ENCODE peak calls at places on chromosome 5, in five cellular contexts. C is A549, X is GM12878, O is HCT116, W is K562. T is an unnamed sample.

GRCh38 chr5:176626876-176627236 is 3.5 kb downstream of the SNCB start:
- DNase-seq in C (no peak), X (no peak), O (no peak), W (no peak), T (no peak)

GRCh38 chr5:36502608-36503007 is 103.8 kb upstream of the SLC1A3 start:
- DNase-seq in C (no peak), X (no peak), O (no peak), W (no peak), T (no peak)

GRCh38 chr5:87195616-87196015 is 72.1 kb upstream of the RASA1 start:
- DNase-seq in C (no peak), X (no peak), O (no peak), W (no peak), T (peak)

GRCh38 chr5:173781826-173782670 is 106.1 kb upstream of the CPEB4 start:
- DNase-seq in C (peak), X (peak), O (no peak), W (peak), T (peak)

GRCh38 chr5:111551569-111552275 is 39.4 kb upstream of the STARD4 start:
- DNase-seq in C (no peak), X (no peak), O (no peak), W (no peak), T (peak)

GRCh38 chr5:23466401-23466886 is 41.0 kb upstream of the PRDM9 start:
- DNase-seq in C (peak), X (no peak), O (no peak), W (no peak), T (no peak)

GRCh38 chr5:65774346-65774745 is 52.3 kb downstream of the NLN start:
- DNase-seq in C (no peak), X (no peak), O (no peak), W (no peak), T (no peak)

GRCh38 chr5:31866166-31866565 is 227.2 kb downstream of the PDZD2 start:
- DNase-seq in C (no peak), X (no peak), O (no peak), W (no peak), T (no peak)

GRCh38 chr5:59319286-59319685 is 574.2 kb downstream of the PDE4D start:
- DNase-seq in C (no peak), X (no peak), O (no peak), W (no peak), T (peak)

GRCh38 chr5:9269024-9269423 is 276.9 kb downstream of the SEMA5A start:
- DNase-seq in C (no peak), X (no peak), O (no peak), W (no peak), T (no peak)

DNA sequence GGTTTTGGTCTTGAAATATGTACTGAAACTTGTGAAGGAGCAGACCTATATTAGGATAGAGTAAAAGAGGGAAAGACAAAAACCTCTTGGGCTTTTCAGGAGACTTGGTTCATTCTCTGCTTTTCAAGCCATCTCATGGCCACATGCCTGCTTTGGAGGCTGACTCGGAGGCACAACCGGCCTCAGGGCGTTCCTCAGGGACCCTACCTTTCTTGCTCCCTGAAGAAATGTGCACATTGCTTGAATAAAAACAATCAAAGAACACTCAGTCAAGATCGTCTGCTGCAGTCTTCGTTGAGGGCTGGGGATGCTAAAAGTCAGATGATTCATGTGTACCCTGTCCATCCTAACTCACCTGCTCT is 994 bp downstream of the IRGM start:
- DNase-seq in C (no peak), X (no peak), O (no peak), W (no peak), T (no peak)
- H3K27ac ChIP-seq in C (no peak), X (no peak), O (no peak), W (no peak), T (no peak)

GRCh38 chr5:81748556-81748955 is 2.3 kb downstream of the SSBP2 start:
- DNase-seq in C (no peak), X (no peak), O (no peak), W (no peak), T (peak)
- H3K4me3 ChIP-seq in C (no peak), X (peak), O (no peak), W (no peak), T (no peak)

DNA sequence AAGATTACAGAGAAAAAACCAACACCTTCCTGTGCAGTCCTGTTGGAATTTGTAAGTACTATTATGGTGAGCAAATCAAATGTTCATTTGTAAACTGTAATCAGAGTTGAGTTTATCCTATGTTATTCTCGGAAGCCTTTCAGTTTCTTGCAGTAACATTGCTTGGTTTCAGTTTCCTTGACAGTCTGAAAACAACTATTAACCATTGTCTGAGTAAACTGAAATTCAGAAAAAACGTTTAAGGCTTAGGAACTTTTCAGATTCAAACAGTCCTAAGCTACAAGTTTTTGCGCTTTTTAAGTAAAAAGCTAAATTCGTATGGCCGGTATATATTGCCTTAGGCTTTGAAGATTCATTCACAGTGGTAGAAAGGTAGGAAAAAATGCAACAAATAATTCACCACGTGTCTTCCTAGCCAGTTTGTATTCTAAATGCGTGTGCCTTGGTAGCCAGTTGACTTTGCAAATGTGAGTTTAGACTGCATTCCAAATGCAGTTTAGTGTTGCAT is 2.5 kb downstream of the GPBP1 start:
- DNase-seq in C (no peak), X (no peak), O (no peak), W (no peak), T (peak)
- TF ChIP-seq MAX in C (peak), X (no peak), O (no peak), W (no peak), T (peak)

DNA sequence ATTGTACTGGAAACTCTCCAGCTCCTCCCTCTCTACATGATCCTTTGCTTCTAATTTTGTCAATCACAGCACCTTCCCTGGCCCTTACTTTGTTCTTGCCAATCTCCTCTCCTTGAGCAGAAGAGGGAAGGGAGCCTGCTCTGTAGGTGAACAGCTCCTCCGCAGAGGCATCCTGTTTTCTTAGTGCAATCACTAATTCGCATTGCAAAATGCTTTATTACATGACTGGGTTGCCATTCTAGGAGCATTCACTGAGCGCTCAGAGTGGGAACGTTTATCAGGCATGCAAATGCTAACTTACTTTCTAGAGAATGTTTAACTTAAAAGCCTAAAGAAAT is 416 bp upstream of the SNX18 start:
- DNase-seq in C (no peak), X (no peak), O (no peak), W (no peak), T (no peak)
- H3K27ac ChIP-seq in C (peak), X (no peak), O (no peak), W (no peak), T (no peak)

DNA sequence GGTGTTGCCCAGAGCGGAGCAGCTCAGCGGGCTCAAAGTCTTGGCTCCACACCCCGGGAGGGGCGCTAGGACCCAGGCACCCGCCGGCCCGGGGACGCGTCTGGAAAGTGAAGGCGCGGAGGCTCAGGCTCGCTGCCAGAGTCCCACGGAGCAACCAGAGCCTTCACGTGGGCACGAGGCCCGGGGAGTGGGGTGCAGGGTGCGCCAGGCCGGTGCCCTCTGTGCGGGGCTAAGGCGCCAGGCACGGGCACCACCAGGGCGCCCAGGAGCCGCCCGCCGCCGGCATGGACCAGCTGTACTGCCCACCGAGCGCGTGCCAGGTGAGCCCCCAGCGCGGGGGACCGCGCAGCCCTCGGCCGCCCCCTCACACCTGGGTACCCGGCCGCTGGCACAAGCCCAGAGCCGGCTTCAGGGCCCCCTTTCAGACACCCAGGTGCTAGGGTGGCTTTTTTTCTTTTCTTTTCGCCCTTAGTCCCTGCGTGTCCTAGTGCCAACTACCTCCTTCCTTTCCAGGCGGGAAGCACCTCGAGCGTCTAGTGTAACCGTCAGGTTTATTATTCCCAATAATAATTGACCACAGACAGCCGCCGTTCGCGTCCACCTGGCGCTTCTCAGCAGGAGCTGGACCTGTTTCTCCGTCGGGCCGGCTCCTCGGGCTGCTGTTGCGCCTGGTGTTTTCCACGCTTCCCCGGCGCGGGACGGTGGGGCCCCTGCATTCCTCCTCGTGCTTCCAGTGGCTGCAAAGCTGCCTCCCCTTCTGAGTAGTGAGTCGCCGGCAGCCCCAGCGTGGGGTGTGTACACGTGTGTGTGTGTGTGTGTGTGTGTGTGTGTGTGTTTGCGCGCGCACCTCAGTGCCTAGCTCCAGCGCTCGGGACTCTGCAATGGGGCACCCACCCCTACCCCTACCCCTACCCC is 30.1 kb upstream of the PDE8B start:
- DNase-seq in C (no peak), X (no peak), O (no peak), W (no peak), T (no peak)
- H3K4me3 ChIP-seq in C (peak), X (no peak), O (no peak), W (no peak), T (no peak)

GRCh38 chr5:77333036-77333435 is 122.6 kb downstream of the PDE8B start:
- DNase-seq in C (no peak), X (no peak), O (no peak), W (no peak), T (no peak)

GRCh38 chr5:77326986-77327734 is 116.7 kb downstream of the PDE8B start:
- DNase-seq in C (no peak), X (no peak), O (no peak), W (no peak), T (no peak)

GRCh38 chr5:77326142-77326541 is 115.7 kb downstream of the PDE8B start:
- DNase-seq in C (no peak), X (no peak), O (no peak), W (no peak), T (no peak)

GRCh38 chr5:77329664-77330430 is 119.4 kb downstream of the PDE8B start:
- DNase-seq in C (no peak), X (no peak), O (no peak), W (no peak), T (no peak)

GRCh38 chr5:77328926-77329647 is 118.6 kb downstream of the PDE8B start:
- DNase-seq in C (no peak), X (no peak), O (no peak), W (no peak), T (no peak)
- TF ChIP-seq MAX in C (no peak), X (no peak), O (no peak), W (no peak), T (no peak)

GRCh38 chr5:143102414-143102813 is 301.1 kb downstream of the NR3C1 start:
- DNase-seq in C (no peak), X (no peak), O (no peak), W (no peak), T (no peak)
- H3K27ac ChIP-seq in C (no peak), X (peak), O (no peak), W (no peak), T (no peak)

GRCh38 chr5:62343428-62343827 is 37.4 kb downstream of the KIF2A start:
- DNase-seq in C (no peak), X (no peak), O (no peak), W (peak), T (no peak)

GRCh38 chr5:62341783-62342475 is 35.9 kb downstream of the KIF2A start:
- DNase-seq in C (no peak), X (no peak), O (no peak), W (no peak), T (no peak)

GRCh38 chr5:62340392-62340791 is 34.4 kb downstream of the KIF2A start:
- DNase-seq in C (peak), X (no peak), O (peak), W (peak), T (peak)

GRCh38 chr5:62342476-62342837 is 36.5 kb downstream of the KIF2A start:
- DNase-seq in C (no peak), X (no peak), O (no peak), W (no peak), T (no peak)

DNA sequence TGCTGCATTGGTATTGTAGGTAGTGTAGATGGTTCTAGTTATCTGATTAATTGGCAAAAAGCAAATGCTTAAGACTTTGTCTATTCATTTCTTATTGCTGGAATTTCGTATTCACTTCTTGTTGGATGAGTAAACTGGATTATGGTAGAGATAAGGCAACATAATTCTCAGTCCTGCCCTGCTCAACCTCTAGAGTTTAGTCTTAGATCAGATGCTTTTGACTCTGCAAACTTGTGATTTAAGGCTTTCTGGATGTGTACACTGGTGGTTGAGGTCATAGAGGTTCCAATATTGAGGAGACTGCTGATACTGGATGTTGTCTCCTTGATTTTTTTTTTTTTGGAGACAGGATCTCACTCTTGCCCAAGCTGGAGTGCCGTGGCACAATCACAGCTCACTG is 35.0 kb downstream of the KIF2A start:
- DNase-seq in C (no peak), X (no peak), O (no peak), W (no peak), T (no peak)
- H3K4me3 ChIP-seq in C (no peak), X (no peak), O (no peak), W (no peak), T (no peak)